ENCODE peak calls at places on chromosomes 7 and 10, in six cellular contexts. K is H54; T is activated CD8-positive, alpha-beta T cell treated with anti-CD3 and anti-CD28 coated beads for 36 hours; A is NAMALWA; M is stimulated activated CD4-positive, alpha-beta T cell treated with anti-CD3 and anti-CD28 coated beads, Interleukin-2, amount 100 ng/mL, for 48 hours; C is activated T-cell treated with anti-CD3 and anti-CD28 coated beads, Interleukin-2, amount 50 U/mL, for 4 hours. R is an unnamed sample.

GRCh38 chr7:158572000-158572828 is 15.4 kb downstream of the PTPRN2 start:
- DNase-seq in T (no peak), C (no peak), M (no peak), K (no peak), A (peak; percentile 76), R (no peak)

GRCh38 chr10:98555011-98555619 is 108.4 kb upstream of the HPS1 start:
- DNase-seq in M (no peak), T (no peak), C (no peak), K (no peak), A (no peak), R (no peak)

GRCh38 chr7:5646846-5647245 is 134.6 kb downstream of the RNF216 start:
- DNase-seq in M (no peak), A (no peak), C (no peak), K (no peak), T (no peak), R (no peak)

GRCh38 chr10:43292745-43293676 is 26.1 kb upstream of the RASGEF1A start:
- DNase-seq in C (peak; percentile 44), T (peak; percentile 62), M (peak; percentile 40), A (peak; percentile 66), K (peak; percentile 53), R (no peak)

GRCh38 chr7:141585592-141586510 is 34.6 kb downstream of the AGK start:
- DNase-seq in M (peak; percentile 40), A (no peak), K (peak; percentile 29), T (peak; percentile 89), C (no peak), R (no peak)

GRCh38 chr7:142833174-142834027 is 21.5 kb upstream of the EPHB6 start:
- DNase-seq in C (no peak), T (no peak), K (no peak), A (no peak), M (no peak), R (no peak)

GRCh38 chr10:56212951-56213350 is 148.1 kb downstream of the ZWINT start:
- DNase-seq in M (no peak), A (no peak), K (no peak), C (no peak), T (no peak), R (no peak)

GRCh38 chr7:27774717-27775328 is 34.9 kb downstream of the TAX1BP1 start:
- DNase-seq in K (no peak), T (no peak), C (no peak), M (no peak), A (peak; percentile 66), R (no peak)

GRCh38 chr10:70166394-70166793 is 3.9 kb downstream of the SAR1A start:
- DNase-seq in K (no peak), M (no peak), C (no peak), A (no peak), T (no peak), R (no peak)

GRCh38 chr7:35736725-35737124 is 41.8 kb upstream of the HERPUD2 start:
- DNase-seq in C (no peak), M (no peak), K (no peak), A (no peak), T (no peak), R (no peak)

GRCh38 chr7:100003711-100004661 is 11.4 kb upstream of the ZKSCAN1 start:
- DNase-seq in T (no peak), A (no peak), M (no peak), C (no peak), K (no peak), R (peak; percentile 46)

GRCh38 chr7:144388950-144389349 is 14.5 kb downstream of the NOBOX start:
- DNase-seq in M (no peak), A (no peak), K (no peak), C (no peak), T (no peak), R (no peak)

GRCh38 chr7:116097365-116098009 is 66.9 kb upstream of the TFEC start:
- DNase-seq in K (peak; percentile 47), A (no peak), C (no peak), M (no peak), T (no peak), R (no peak)

R was measured in caudate nucleus.